ENCODE peak calls at places on chromosome 22, in nine cellular contexts. W is head of caudate nucleus, C is EH, T is NCI-H2081, V is A549, Q is Calu3, N is amniotic stem cell, B is amniotic epithelial cell, E is NCI-H146. F is an unnamed sample.
A peak's percentile ranks its signal among the peaks of the same experiment; 100 is the strongest.

GRCh38 chr22:43592470-43592869 is 180.7 kb downstream of the MPPED1 start:
- DNase-seq in W (no peak), C (no peak), T (peak; percentile 68), V (no peak), Q (no peak), N (no peak), B (no peak), E (peak; percentile 74), F (no peak)

GRCh38 chr22:23533328-23533762 is 46.7 kb downstream of the IGLL1 start:
- DNase-seq in W (no peak), C (peak; percentile 33), T (peak; percentile 17), V (peak; percentile 50), Q (peak; percentile 37), N (no peak), B (peak; percentile 65), E (peak; percentile 49), F (peak; percentile 33)

GRCh38 chr22:33897621-33897910 is 22.7 kb downstream of the LARGE1 start:
- DNase-seq in W (no peak), C (no peak), T (no peak), V (no peak), Q (no peak), N (no peak), B (no peak), E (peak; percentile 11), F (no peak)

GRCh38 chr22:22072169-22072836 is 89.7 kb upstream of the TOP3B start:
- DNase-seq in W (no peak), C (no peak), T (no peak), V (no peak), Q (no peak), N (no peak), B (no peak), E (no peak), F (no peak)

GRCh38 chr22:38570841-38571364 is 920 bp upstream of the DMC1 start:
- DNase-seq in W (peak; percentile 77), C (no peak), T (peak; percentile 22), V (peak; percentile 9), Q (peak; percentile 39), N (no peak), B (peak; percentile 20), E (peak; percentile 55), F (peak; percentile 50)

GRCh38 chr22:44205713-44206645 is 25.3 kb downstream of the PARVG start:
- DNase-seq in W (no peak), C (no peak), T (no peak), V (no peak), Q (no peak), N (no peak), B (no peak), E (no peak), F (no peak)

GRCh38 chr22:38699784-38700183 is 959 bp downstream of the JOSD1 start:
- DNase-seq in W (no peak), C (peak; percentile 64), T (no peak), V (no peak), Q (no peak), N (no peak), B (peak; percentile 53), E (no peak), F (peak; percentile 43)

GRCh38 chr22:36351921-36352774 is 35.6 kb downstream of the MYH9 start:
- DNase-seq in W (no peak), C (no peak), T (no peak), V (no peak), Q (no peak), N (no peak), B (peak; percentile 51), E (no peak), F (no peak)

GRCh38 chr22:49660794-49661781 is 166.6 kb downstream of the BRD1 start:
- DNase-seq in W (no peak), C (no peak), T (peak; percentile 18), V (no peak), Q (no peak), N (no peak), B (no peak), E (peak; percentile 81), F (no peak)

GRCh38 chr22:44459041-44459440 is 39.0 kb downstream of the RTL6 start:
- DNase-seq in W (no peak), C (no peak), T (no peak), V (no peak), Q (no peak), N (no peak), B (no peak), E (no peak), F (no peak)

GRCh38 chr22:34055525-34056200 is 135.4 kb upstream of the LARGE1 start:
- DNase-seq in W (no peak), C (no peak), T (no peak), V (peak; percentile 7), Q (no peak), N (no peak), B (no peak), E (peak; percentile 16), F (peak; percentile 0)

GRCh38 chr22:36808611-36809344 is 8.1 kb downstream of the PVALB start:
- DNase-seq in W (no peak), C (no peak), T (peak; percentile 54), V (no peak), Q (no peak), N (no peak), B (no peak), E (peak; percentile 4), F (no peak)

GRCh38 chr22:50089231-50090140 is at the start of gene MOV10L1:
- DNase-seq in W (peak; percentile 74), C (no peak), T (no peak), V (no peak), Q (no peak), N (no peak), B (peak; percentile 58), E (no peak), F (peak; percentile 27)

GRCh38 chr22:35202376-35202775 is 54.9 kb upstream of the HMGXB4 start:
- DNase-seq in W (no peak), C (no peak), T (no peak), V (no peak), Q (no peak), N (no peak), B (peak; percentile 31), E (no peak), F (no peak)

GRCh38 chr22:28283025-28283654 is 364.1 kb upstream of the PITPNB start:
- DNase-seq in W (no peak), C (peak; percentile 69), T (no peak), V (no peak), Q (no peak), N (no peak), B (peak; percentile 12), E (no peak), F (peak; percentile 15)

GRCh38 chr22:29306830-29307657 is 594 bp downstream of the GAS2L1 start:
- DNase-seq in W (peak; percentile 87), C (peak; percentile 80), T (peak; percentile 41), V (peak; percentile 50), Q (peak; percentile 88), N (peak; percentile 72), B (peak; percentile 62), E (peak; percentile 69), F (peak; percentile 91)

GRCh38 chr22:49667236-49667635 is 160.4 kb downstream of the BRD1 start:
- DNase-seq in W (no peak), C (no peak), T (no peak), V (no peak), Q (no peak), N (no peak), B (no peak), E (no peak), F (peak; percentile 50)

GRCh38 chr22:30870451-30871345 is 97.9 kb downstream of the MORC2 start:
- DNase-seq in W (no peak), C (no peak), T (no peak), V (no peak), Q (no peak), N (no peak), B (no peak), E (no peak), F (no peak)

GRCh38 chr22:38305481-38306448 is 11.5 kb downstream of the CSNK1E start:
- DNase-seq in W (peak; percentile 43), C (peak; percentile 46), T (peak; percentile 81), V (no peak), Q (peak; percentile 47), N (no peak), B (peak; percentile 75), E (peak; percentile 25), F (peak; percentile 56)

GRCh38 chr22:44597616-44598015 is 99.6 kb upstream of the RTL6 start:
- DNase-seq in W (no peak), C (peak; percentile 25), T (peak; percentile 69), V (no peak), Q (no peak), N (no peak), B (no peak), E (peak; percentile 96), F (no peak)

GRCh38 chr22:50101870-50102565 is 12.2 kb downstream of the MOV10L1 start:
- DNase-seq in W (no peak), C (no peak), T (no peak), V (no peak), Q (no peak), N (no peak), B (no peak), E (no peak), F (no peak)

GRCh38 chr22:43853328-43853931 is 8.9 kb downstream of the SULT4A1 start:
- DNase-seq in W (no peak), C (no peak), T (no peak), V (no peak), Q (no peak), N (no peak), B (no peak), E (no peak), F (no peak)

GRCh38 chr22:29690481-29690880 is 29.3 kb upstream of the CABP7 start:
- DNase-seq in W (no peak), C (peak; percentile 62), T (no peak), V (no peak), Q (no peak), N (no peak), B (no peak), E (no peak), F (peak; percentile 94)

GRCh38 chr22:39818050-39818449 is 75.5 kb downstream of the ENTHD1 start:
- DNase-seq in W (no peak), C (peak; percentile 57), T (no peak), V (no peak), Q (no peak), N (no peak), B (peak; percentile 5), E (no peak), F (no peak)

GRCh38 chr22:45896153-45896951 is 80.6 kb downstream of the WNT7B start:
- DNase-seq in W (no peak), C (no peak), T (no peak), V (no peak), Q (peak; percentile 76), N (no peak), B (no peak), E (no peak), F (no peak)

GRCh38 chr22:31346255-31346732 is at the start of gene PATZ1:
- DNase-seq in W (peak; percentile 87), C (peak; percentile 78), T (peak; percentile 78), V (peak; percentile 56), Q (peak; percentile 80), N (peak; percentile 17), B (peak; percentile 77), E (peak; percentile 86), F (peak; percentile 93)

GRCh38 chr22:50084085-50084484 is 1.1 kb downstream of the MLC1 start:
- DNase-seq in W (no peak), C (no peak), T (no peak), V (no peak), Q (no peak), N (no peak), B (no peak), E (no peak), F (no peak)

GRCh38 chr22:24066872-24067271 is 55.8 kb downstream of the CABIN1 start:
- DNase-seq in W (no peak), C (no peak), T (peak; percentile 34), V (no peak), Q (no peak), N (no peak), B (no peak), E (no peak), F (no peak)

GRCh38 chr22:27801616-27802388 is at the start of gene MN1:
- DNase-seq in W (peak; percentile 89), C (peak; percentile 42), T (no peak), V (peak; percentile 65), Q (peak; percentile 54), N (no peak), B (peak; percentile 38), E (no peak), F (peak; percentile 75)

GRCh38 chr22:49382451-49382735 is 445.3 kb downstream of the BRD1 start:
- DNase-seq in W (peak; percentile 26), C (no peak), T (no peak), V (no peak), Q (no peak), N (no peak), B (no peak), E (no peak), F (no peak)

GRCh38 chr22:30945653-30946052 is 22.9 kb downstream of the MORC2 start:
- DNase-seq in W (no peak), C (no peak), T (no peak), V (no peak), Q (no peak), N (no peak), B (no peak), E (no peak), F (no peak)

F was measured in A673.